ENCODE peak calls at places on chromosomes 16 and 17, in eight cellular contexts. F, K, C, A, Y, B, T and U are unnamed samples.

GRCh38 chr16:29306953-29307597 is 99.4 kb downstream of the NPIPB11 start:
- DNase-seq in F (no peak), K (no peak), C (no peak), A (no peak), Y (no peak), B (no peak), T (no peak), U (no peak)

GRCh38 chr17:59406808-59407381 is 75.4 kb downstream of the YPEL2 start:
- DNase-seq in F (no peak), K (no peak), C (no peak), A (no peak), Y (no peak), B (no peak), T (no peak), U (no peak)

GRCh38 chr16:70427786-70428177 is 11.1 kb downstream of the ST3GAL2 start:
- DNase-seq in F (no peak), K (no peak), C (no peak), A (no peak), Y (no peak), B (no peak), T (no peak), U (no peak)

GRCh38 chr16:88792078-88792550 is 7.1 kb upstream of the PIEZO1 start:
- DNase-seq in F (no peak), K (no peak), C (no peak), A (no peak), Y (no peak), B (no peak), T (no peak), U (no peak)

GRCh38 chr17:46274238-46274637 is 20.7 kb upstream of the LRRC37A start:
- DNase-seq in F (no peak), K (no peak), C (no peak), A (no peak), Y (no peak), B (no peak), T (no peak), U (no peak)

GRCh38 chr17:12035713-12036112 is 15.0 kb downstream of the MAP2K4 start:
- DNase-seq in F (no peak), K (no peak), C (no peak), A (no peak), Y (no peak), B (no peak), T (no peak), U (no peak)

GRCh38 chr17:64687959-64688358 is 25.9 kb upstream of the SMURF2 start:
- DNase-seq in F (no peak), K (no peak), C (no peak), A (no peak), Y (no peak), B (no peak), T (no peak), U (no peak)

GRCh38 chr16:11249233-11250061 is 6.6 kb downstream of the SOCS1 start:
- DNase-seq in F (no peak), K (no peak), C (no peak), A (no peak), Y (no peak), B (no peak), T (no peak), U (no peak)

GRCh38 chr17:77071925-77072490 is 68.8 kb upstream of the SEC14L1 start:
- DNase-seq in F (no peak), K (no peak), C (no peak), A (no peak), Y (no peak), B (no peak), T (no peak), U (no peak)

GRCh38 chr17:61411114-61411943 is 11.7 kb downstream of the TBX2 start:
- DNase-seq in F (no peak), K (no peak), C (peak), A (no peak), Y (peak), B (peak), T (peak), U (no peak)

GRCh38 chr16:85800321-85800669 is 800 bp downstream of the COX4I1 start:
- DNase-seq in F (no peak), K (no peak), C (no peak), A (peak), Y (no peak), B (no peak), T (peak), U (no peak)

GRCh38 chr17:45115015-45115625 is 17.2 kb downstream of the PLCD3 start:
- DNase-seq in F (no peak), K (no peak), C (no peak), A (no peak), Y (no peak), B (no peak), T (no peak), U (no peak)

GRCh38 chr17:49012893-49013255 is 15.7 kb downstream of the IGF2BP1 start:
- DNase-seq in F (no peak), K (no peak), C (no peak), A (no peak), Y (no peak), B (no peak), T (no peak), U (no peak)

GRCh38 chr17:31256936-31257335 is 40.1 kb downstream of the OMG start:
- DNase-seq in F (no peak), K (no peak), C (no peak), A (no peak), Y (no peak), B (no peak), T (no peak), U (no peak)

GRCh38 chr17:17713839-17714238 is 32.6 kb downstream of the RAI1 start:
- DNase-seq in F (no peak), K (no peak), C (no peak), A (no peak), Y (no peak), B (no peak), T (no peak), U (no peak)

GRCh38 chr17:67427410-67427809 is 50.3 kb downstream of the PITPNC1 start:
- DNase-seq in F (no peak), K (no peak), C (no peak), A (no peak), Y (no peak), B (no peak), T (no peak), U (no peak)

GRCh38 chr16:4938683-4939030 is 1.7 kb upstream of the PPL start:
- DNase-seq in F (no peak), K (no peak), C (no peak), A (no peak), Y (no peak), B (no peak), T (no peak), U (no peak)

GRCh38 chr16:66146689-66147330 is 219.7 kb upstream of the CDH5 start:
- DNase-seq in F (no peak), K (no peak), C (no peak), A (no peak), Y (no peak), B (no peak), T (no peak), U (no peak)